ENCODE peak calls at places on chromosomes 5 and 9, in nine cellular contexts. F is WTC11, B is brain microvascular endothelial cell, M is neural crest cell, T is AG04450, C is astrocyte of the cerebellum, R is heart left ventricle, W is fibroblast of lung, H is choroid plexus epithelial cell. Z is an unnamed sample.

GRCh38 chr9:112487008-112487798 is 576 bp downstream of the KIAA1958 start:
- DNase-seq in F (peak), H (peak), M (peak), C (peak), R (peak), B (peak), T (no peak), W (peak), Z (no peak)

GRCh38 chr5:122880749-122881148 is 35.3 kb downstream of the SNX24 start:
- DNase-seq in M (no peak), F (no peak), T (no peak), C (no peak), H (no peak), B (no peak), R (no peak), W (peak), Z (no peak)

GRCh38 chr9:126173401-126173800 is 153.2 kb upstream of the MVB12B start:
- DNase-seq in H (no peak), F (no peak), T (no peak), C (no peak), B (no peak), M (no peak), W (no peak), R (no peak), Z (no peak)

GRCh38 chr9:94649100-94649855 is 10.0 kb upstream of the FBP1 start:
- DNase-seq in C (peak), T (no peak), R (no peak), W (peak), B (peak), H (peak), M (no peak), F (no peak), Z (peak)

GRCh38 chr9:38342096-38342495 is 50.4 kb upstream of the ALDH1B1 start:
- DNase-seq in B (no peak), C (no peak), R (no peak), M (no peak), T (no peak), H (no peak), W (no peak), F (no peak), Z (no peak)

GRCh38 chr9:3367185-3367584 is 158.6 kb downstream of the RFX3 start:
- DNase-seq in M (no peak), R (no peak), C (no peak), T (no peak), W (peak), F (no peak), B (no peak), H (no peak), Z (no peak)

GRCh38 chr9:25742241-25742640 is 64.0 kb upstream of the TUSC1 start:
- DNase-seq in R (no peak), C (no peak), F (no peak), W (no peak), H (no peak), B (no peak), T (no peak), M (peak), Z (no peak)

GRCh38 chr9:123772374-123772773 is 157.6 kb downstream of the DENND1A start:
- DNase-seq in M (no peak), B (no peak), F (no peak), H (no peak), T (no peak), C (no peak), W (no peak), R (no peak), Z (no peak)

GRCh38 chr9:135907006-135907434 is 326 bp downstream of the CAMSAP1 start:
- DNase-seq in M (peak), W (peak), H (no peak), C (no peak), F (peak), R (peak), B (no peak), T (no peak), Z (no peak)

GRCh38 chr5:160434022-160434531 is 12.4 kb downstream of the PTTG1 start:
- DNase-seq in B (no peak), R (no peak), W (peak), T (no peak), C (no peak), H (no peak), M (no peak), F (peak), Z (no peak)

GRCh38 chr5:24428345-24428744 is 216.4 kb downstream of the CDH10 start:
- DNase-seq in R (no peak), M (no peak), W (no peak), F (no peak), B (no peak), C (no peak), T (no peak), H (no peak), Z (no peak)

GRCh38 chr9:110148868-110149267 is 59.1 kb downstream of the C9orf152 start:
- DNase-seq in R (no peak), W (no peak), H (peak), F (no peak), M (no peak), B (peak), C (no peak), T (no peak), Z (no peak)

GRCh38 chr5:53431665-53432064 is 48.8 kb upstream of the FST start:
- DNase-seq in H (no peak), T (no peak), C (no peak), F (no peak), B (peak), W (peak), R (no peak), M (no peak), Z (no peak)

GRCh38 chr5:140168371-140168770 is 6.6 kb upstream of the CYSTM1 start:
- DNase-seq in T (no peak), C (no peak), M (no peak), F (no peak), B (no peak), R (no peak), W (no peak), H (no peak), Z (no peak)

GRCh38 chr9:13857521-13857920 is 456.4 kb downstream of the NFIB start:
- DNase-seq in R (no peak), B (peak), M (no peak), H (peak), T (no peak), W (peak), F (no peak), C (no peak), Z (no peak)

GRCh38 chr9:38024036-38024681 is 44.9 kb downstream of the SHB start:
- DNase-seq in M (no peak), R (no peak), C (peak), T (peak), B (peak), F (peak), W (peak), H (peak), Z (no peak)

GRCh38 chr9:118929317-118929716 is 439.9 kb downstream of the BRINP1 start:
- DNase-seq in M (no peak), R (no peak), H (peak), F (no peak), C (peak), W (peak), T (no peak), B (no peak), Z (no peak)

GRCh38 chr5:138713247-138713646 is 40.0 kb upstream of the CTNNA1 start:
- DNase-seq in R (no peak), T (no peak), F (no peak), B (no peak), C (no peak), M (no peak), H (no peak), W (no peak), Z (no peak)

GRCh38 chr5:60455589-60455988 is 244.4 kb downstream of the DEPDC1B start:
- DNase-seq in C (no peak), F (no peak), H (no peak), B (peak), W (no peak), R (no peak), M (no peak), T (no peak), Z (no peak)

GRCh38 chr5:73818357-73818756 is 192.4 kb downstream of the ARHGEF28 start:
- DNase-seq in W (peak), M (no peak), H (peak), F (no peak), R (no peak), T (peak), C (no peak), B (peak), Z (no peak)

GRCh38 chr9:134196911-134197310 is 32.5 kb upstream of the RNU6ATAC start:
- DNase-seq in R (no peak), C (no peak), T (no peak), M (no peak), H (no peak), W (no peak), B (no peak), F (no peak), Z (no peak)

GRCh38 chr5:142618125-142618524 is 67.8 kb downstream of the FGF1 start:
- DNase-seq in T (peak), B (peak), C (no peak), F (no peak), M (no peak), H (peak), R (no peak), W (peak), Z (no peak)

GRCh38 chr9:4297795-4298254 is 2.0 kb downstream of the GLIS3 start:
- DNase-seq in F (peak), W (peak), C (no peak), B (peak), T (no peak), M (peak), H (peak), R (peak), Z (peak)

GRCh38 chr9:69273162-69273561 is 51.9 kb upstream of the ENTREP1 start:
- DNase-seq in H (no peak), W (peak), F (no peak), M (no peak), T (no peak), C (no peak), B (no peak), R (peak), Z (no peak)

GRCh38 chr5:84603557-84604185 is 219.0 kb upstream of the EDIL3 start:
- DNase-seq in H (peak), T (peak), B (peak), C (peak), W (peak), R (peak), F (no peak), M (no peak), Z (no peak)

GRCh38 chr9:130429831-130430230 is 14.9 kb upstream of the ASS1 start:
- DNase-seq in W (no peak), C (no peak), F (no peak), M (no peak), R (no peak), T (no peak), H (no peak), B (no peak), Z (no peak)

GRCh38 chr5:34736445-34737119 is 80.5 kb downstream of the RAI14 start:
- DNase-seq in F (peak), C (no peak), H (peak), B (no peak), M (no peak), R (no peak), W (peak), T (no peak), Z (no peak)

GRCh38 chr5:75367401-75367800 is 30.4 kb downstream of the HMGCR start:
- DNase-seq in H (peak), C (no peak), M (no peak), W (peak), F (no peak), B (no peak), T (no peak), R (no peak), Z (no peak)

GRCh38 chr5:144857454-144857853 is 686.8 kb downstream of the KCTD16 start:
- DNase-seq in B (no peak), F (no peak), W (no peak), C (no peak), R (no peak), H (no peak), T (no peak), M (no peak), Z (no peak)

GRCh38 chr5:138654281-138654867 is 79.2 kb upstream of the HSPA9 start:
- DNase-seq in R (no peak), C (peak), H (peak), T (peak), B (peak), M (no peak), F (no peak), W (peak), Z (no peak)

GRCh38 chr5:171647043-171647899 is 138.3 kb upstream of the SMIM23 start:
- DNase-seq in F (no peak), M (no peak), R (peak), W (peak), H (peak), T (peak), C (peak), B (peak), Z (peak)
- TF ChIP-seq CTCF in F (no peak), M (no peak), R (no peak), W (no peak), H (peak), T (peak), C (peak), B (peak), Z (no peak)

DNA sequence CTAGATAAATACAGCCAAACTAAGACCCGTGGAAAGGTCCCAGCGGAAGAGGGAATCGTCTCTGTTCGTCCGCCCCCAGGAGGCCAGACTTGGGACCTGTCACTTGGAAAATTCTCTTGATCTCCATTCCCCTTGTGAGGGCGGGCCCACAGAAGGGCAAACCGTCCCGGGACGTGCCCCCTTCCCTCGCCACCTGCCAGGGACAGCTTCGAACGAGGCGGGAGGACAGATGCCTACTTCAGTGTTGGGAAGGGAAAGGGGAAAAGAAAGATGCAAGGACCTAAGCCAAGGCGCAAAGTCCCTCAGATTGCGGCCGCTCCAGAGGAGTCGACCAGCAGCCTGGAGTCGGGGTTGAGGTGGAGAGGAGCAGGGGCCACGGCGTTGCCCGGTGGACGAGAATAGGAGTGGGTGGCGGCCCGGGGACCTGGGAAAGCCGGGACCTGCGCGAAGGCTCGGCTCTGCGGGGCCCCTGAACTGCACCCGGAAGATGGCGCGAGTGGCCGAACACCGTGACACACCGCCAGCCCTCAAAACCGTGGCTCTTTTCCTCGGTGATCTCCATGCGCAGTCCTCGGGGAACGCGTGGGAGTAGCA is 4.4 kb upstream of the EBF1 start:
- DNase-seq in B (peak), F (peak), C (no peak), H (peak), T (no peak), R (peak), W (no peak), M (no peak), Z (no peak)
- TF ChIP-seq CTCF in B (peak), F (no peak), C (peak), H (peak), T (peak), R (no peak), W (peak), M (peak), Z (no peak)

GRCh38 chr5:78269088-78269703 is 25.3 kb downstream of the AP3B1 start:
- DNase-seq in R (no peak), W (peak), B (no peak), M (no peak), T (no peak), F (no peak), C (no peak), H (peak), Z (no peak)
- TF ChIP-seq CTCF in R (peak), W (no peak), B (no peak), M (peak), T (peak), F (peak), C (no peak), H (peak), Z (peak)

GRCh38 chr5:111095982-111096381 is 3.8 kb downstream of the WDR36 start:
- DNase-seq in M (no peak), W (no peak), T (no peak), H (no peak), F (no peak), B (no peak), R (no peak), C (no peak), Z (no peak)

GRCh38 chr5:111092062-111092853 is at the start of gene WDR36:
- DNase-seq in C (peak), H (peak), B (peak), R (peak), F (peak), T (peak), M (peak), W (peak), Z (peak)
- TF ChIP-seq CTCF in C (no peak), H (no peak), B (peak), R (no peak), F (no peak), T (no peak), M (no peak), W (no peak), Z (no peak)

GRCh38 chr5:141373673-141374317 is at the start of gene PCDHGA6:
- DNase-seq in W (peak), T (no peak), B (no peak), R (no peak), M (no peak), F (no peak), C (no peak), H (peak), Z (no peak)
- TF ChIP-seq CTCF in W (peak), T (peak), B (peak), R (peak), M (no peak), F (no peak), C (peak), H (peak), Z (peak)